ENCODE peak calls at places on chromosome 13, in four cellular contexts. N, S, I and P are unnamed samples.
A peak's percentile ranks its signal among the peaks of the same experiment; 100 is the strongest.

GRCh38 chr13:51832471-51833152 is 12.4 kb downstream of the TMEM272 start:
- DNase-seq in S (peak; percentile 48), I (peak; percentile 36), N (no peak), P (peak; percentile 71)

GRCh38 chr13:43303040-43303729 is 279.8 kb downstream of the DNAJC15 start:
- DNase-seq in N (no peak), I (peak; percentile 79), S (peak; percentile 82), P (peak; percentile 86)

GRCh38 chr13:67229438-67230242 is 496 bp downstream of the PCDH9 start:
- DNase-seq in S (peak; percentile 38), N (peak; percentile 2), I (peak; percentile 23), P (peak; percentile 67)

GRCh38 chr13:108895220-108895704 is 265.9 kb downstream of the MYO16 start:
- DNase-seq in S (peak; percentile 57), I (no peak), N (peak; percentile 26), P (peak; percentile 84)

GRCh38 chr13:101152184-101152583 is 264.1 kb downstream of the NALCN start:
- DNase-seq in S (no peak), I (no peak), N (no peak), P (no peak)

GRCh38 chr13:29507356-29507755 is 88.1 kb downstream of the SLC7A1 start:
- DNase-seq in I (no peak), S (no peak), N (no peak), P (peak; percentile 38)

GRCh38 chr13:109938255-109938936 is 152.0 kb upstream of the IRS2 start:
- DNase-seq in N (peak; percentile 24), I (no peak), S (no peak), P (no peak)

GRCh38 chr13:75316427-75316826 is 165.5 kb downstream of the TBC1D4 start:
- DNase-seq in N (no peak), S (no peak), I (no peak), P (no peak)

GRCh38 chr13:35157143-35157755 is 215.2 kb downstream of the NBEA start:
- DNase-seq in I (peak; percentile 7), S (peak; percentile 55), N (no peak), P (peak; percentile 86)

GRCh38 chr13:113157929-113158747 is at the start of gene PROZ:
- DNase-seq in I (peak; percentile 75), S (no peak), N (no peak), P (peak; percentile 74)

GRCh38 chr13:91236942-91237341 is 110.5 kb upstream of the MIR17HG start:
- DNase-seq in I (no peak), S (no peak), N (no peak), P (no peak)

GRCh38 chr13:94825507-94825906 is 113.2 kb upstream of the SOX21 start:
- DNase-seq in N (no peak), S (peak; percentile 92), I (peak; percentile 95), P (peak; percentile 81)

GRCh38 chr13:83178008-83178407 is 704.3 kb downstream of the SLITRK1 start:
- DNase-seq in N (no peak), I (no peak), S (no peak), P (no peak)

GRCh38 chr13:58080806-58081205 is 449.3 kb downstream of the PCDH17 start:
- DNase-seq in N (no peak), S (peak; percentile 49), I (no peak), P (peak; percentile 29)

GRCh38 chr13:26508885-26509284 is 48.6 kb upstream of the WASF3 start:
- DNase-seq in I (no peak), S (no peak), N (no peak), P (no peak)

GRCh38 chr13:49810825-49811526 is 18.5 kb upstream of the KPNA3 start:
- DNase-seq in S (no peak), I (no peak), N (no peak), P (no peak)

GRCh38 chr13:71866173-71867091 is 572 bp downstream of the DACH1 start:
- DNase-seq in N (no peak), I (peak; percentile 45), S (peak; percentile 71), P (peak; percentile 78)

GRCh38 chr13:65540064-65540635 is 1690.0 kb downstream of the PCDH9 start:
- DNase-seq in N (no peak), S (no peak), I (no peak), P (no peak)

GRCh38 chr13:27965343-27965739 is 3.8 kb downstream of the CDX2 start:
- DNase-seq in S (no peak), I (no peak), N (no peak), P (no peak)

GRCh38 chr13:63409791-63410351 is 1994.2 kb upstream of the PCDH20 start:
- DNase-seq in I (no peak), S (no peak), N (no peak), P (no peak)

GRCh38 chr13:105466376-105466775 is 1069.1 kb downstream of the EFNB2 start:
- DNase-seq in I (peak; percentile 11), N (no peak), S (peak; percentile 62), P (peak; percentile 85)

GRCh38 chr13:111247552-111247951 is 72.9 kb upstream of the TEX29 start:
- DNase-seq in I (no peak), S (no peak), N (no peak), P (no peak)

GRCh38 chr13:34698953-34699352 is 243.1 kb upstream of the NBEA start:
- DNase-seq in S (no peak), I (no peak), N (no peak), P (no peak)

GRCh38 chr13:97429681-97430081 is 4.3 kb upstream of the RAP2A start:
- DNase-seq in I (no peak), N (no peak), S (no peak), P (no peak)

GRCh38 chr13:26442541-26442940 is 114.9 kb upstream of the WASF3 start:
- DNase-seq in I (no peak), S (no peak), N (peak; percentile 55), P (no peak)

GRCh38 chr13:46339035-46339666 is 47.9 kb downstream of the RUBCNL start:
- DNase-seq in N (no peak), S (no peak), I (no peak), P (no peak)

GRCh38 chr13:24623141-24623665 is 57.0 kb upstream of the ATP12A start:
- DNase-seq in N (no peak), S (no peak), I (no peak), P (no peak)